ENCODE peak calls at places on chromosome 9, in four cellular contexts. M is cardiac fibroblast, F is epithelial cell of esophagus, G is mammary epithelial cell. C is an unnamed sample.

GRCh38 chr9:136947955-136948510 is 3.0 kb downstream of the C8G start:
- DNase-seq in M (peak), F (peak), G (peak), C (peak)

GRCh38 chr9:32220750-32221149 is 163.7 kb upstream of the ACO1 start:
- DNase-seq in M (no peak), F (no peak), G (no peak), C (no peak)

GRCh38 chr9:120368799-120369198 is 211.2 kb downstream of the CDK5RAP2 start:
- DNase-seq in M (no peak), F (no peak), G (no peak), C (no peak)

GRCh38 chr9:128254855-128255759 is 20.7 kb downstream of the GOLGA2 start:
- DNase-seq in M (peak), F (peak), G (no peak), C (peak)

GRCh38 chr9:20144255-20144654 is 355.4 kb upstream of the SLC24A2 start:
- DNase-seq in M (no peak), F (no peak), G (no peak), C (no peak)

GRCh38 chr9:82488702-82489578 is 500.4 kb downstream of the SPATA31D1 start:
- DNase-seq in M (peak), F (peak), G (peak), C (peak)

GRCh38 chr9:76655121-76655531 is 109.1 kb upstream of the PCA3 start:
- DNase-seq in M (peak), F (no peak), G (no peak), C (peak)

GRCh38 chr9:137674307-137675305 is 55.8 kb downstream of the EHMT1 start:
- DNase-seq in M (no peak), F (no peak), G (no peak), C (no peak)

GRCh38 chr9:214488-215448 is at the start of gene DOCK8:
- DNase-seq in M (peak), F (peak), G (peak), C (peak)

GRCh38 chr9:29312327-29312726 is 1739.0 kb upstream of the C9orf72 start:
- DNase-seq in M (no peak), F (no peak), G (no peak), C (no peak)

GRCh38 chr9:764105-764524 is 77.4 kb upstream of the DMRT1 start:
- DNase-seq in M (peak), F (peak), G (peak), C (peak)

GRCh38 chr9:8589476-8589875 is 789.9 kb upstream of the DMAC1 start:
- DNase-seq in M (no peak), F (no peak), G (no peak), C (no peak)

GRCh38 chr9:124964604-124965003 is 23.7 kb upstream of the GOLGA1 start:
- DNase-seq in M (no peak), F (no peak), G (no peak), C (no peak)

GRCh38 chr9:96135071-96135825 is 166.7 kb downstream of the HSD17B3 start:
- DNase-seq in M (peak), F (no peak), G (no peak), C (no peak)

GRCh38 chr9:18826248-18826647 is 206.8 kb downstream of the SAXO1 start:
- DNase-seq in M (no peak), F (no peak), G (no peak), C (no peak)

GRCh38 chr9:110282023-110282766 is 25.9 kb upstream of the TXN start:
- DNase-seq in M (peak), F (no peak), G (no peak), C (no peak)

GRCh38 chr9:69470186-69470977 is 145.4 kb downstream of the ENTREP1 start:
- DNase-seq in M (no peak), F (no peak), G (no peak), C (no peak)

GRCh38 chr9:104276709-104277245 is 182.7 kb downstream of the SMC2 start:
- DNase-seq in M (peak), F (peak), G (peak), C (peak)

GRCh38 chr9:78103971-78104433 is 72.4 kb upstream of the GNAQ start:
- DNase-seq in M (no peak), F (no peak), G (no peak), C (no peak)

GRCh38 chr9:38141751-38142150 is 72.7 kb upstream of the SHB start:
- DNase-seq in M (peak), F (peak), G (peak), C (peak)

GRCh38 chr9:131275332-131276106 is 791 bp downstream of the FAM78A start:
- DNase-seq in M (no peak), F (no peak), G (no peak), C (no peak)
- TF ChIP-seq CTCF in M (peak), F (no peak), G (no peak), C (no peak)

DNA sequence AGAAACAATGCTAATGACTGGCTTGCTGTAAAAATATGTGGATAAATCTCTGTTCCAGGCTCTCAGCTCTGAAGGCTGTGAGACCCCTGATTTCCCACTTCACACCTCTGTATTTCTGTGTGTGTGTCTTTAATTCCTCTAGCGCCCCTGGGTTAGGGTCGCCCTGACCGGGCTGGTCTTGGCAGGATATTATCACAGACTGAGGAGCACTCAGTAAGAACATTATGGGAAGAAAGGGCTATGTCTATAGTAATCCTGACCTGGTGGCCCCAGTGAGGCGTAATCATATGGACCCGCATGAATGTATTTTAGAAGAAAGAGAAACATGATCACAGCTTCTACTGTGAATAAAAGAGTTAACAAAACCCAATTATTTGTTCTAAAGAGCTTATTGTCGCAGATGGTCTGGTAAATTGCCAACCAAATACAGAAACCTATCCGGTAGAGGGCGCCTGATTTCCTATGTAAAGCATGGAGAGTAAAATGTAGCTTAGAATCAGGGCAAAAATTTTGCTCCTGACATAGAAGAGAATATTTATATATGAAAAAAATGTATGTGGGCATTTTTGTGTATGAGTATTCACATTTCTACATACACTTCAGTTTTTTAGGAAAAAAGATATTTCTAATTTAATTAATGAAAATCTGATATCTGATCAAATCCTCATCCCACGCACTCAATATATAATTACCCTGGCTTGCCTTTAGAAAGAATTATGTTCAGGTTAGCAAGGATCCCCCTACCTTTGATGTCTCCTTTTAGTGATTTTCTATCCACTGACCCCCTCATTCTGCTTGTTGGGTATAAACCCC is 5.8 kb upstream of the IFNA1 start:
- DNase-seq in M (peak), F (peak), G (peak), C (peak)
- TF ChIP-seq CTCF in M (peak), F (peak), G (peak), C (peak)

GRCh38 chr9:90724112-90724511 is 77.5 kb upstream of the SYK start:
- DNase-seq in M (no peak), F (no peak), G (no peak), C (no peak)

GRCh38 chr9:90727498-90727897 is 74.1 kb upstream of the SYK start:
- DNase-seq in M (no peak), F (no peak), G (no peak), C (no peak)

GRCh38 chr9:90724880-90725279 is 76.7 kb upstream of the SYK start:
- DNase-seq in M (no peak), F (no peak), G (no peak), C (no peak)

GRCh38 chr9:90729351-90729750 is 72.3 kb upstream of the SYK start:
- DNase-seq in M (no peak), F (no peak), G (no peak), C (no peak)

GRCh38 chr9:90726215-90726614 is 75.4 kb upstream of the SYK start:
- DNase-seq in M (no peak), F (no peak), G (no peak), C (no peak)
- TF ChIP-seq CTCF in M (no peak), F (no peak), G (no peak), C (no peak)

DNA sequence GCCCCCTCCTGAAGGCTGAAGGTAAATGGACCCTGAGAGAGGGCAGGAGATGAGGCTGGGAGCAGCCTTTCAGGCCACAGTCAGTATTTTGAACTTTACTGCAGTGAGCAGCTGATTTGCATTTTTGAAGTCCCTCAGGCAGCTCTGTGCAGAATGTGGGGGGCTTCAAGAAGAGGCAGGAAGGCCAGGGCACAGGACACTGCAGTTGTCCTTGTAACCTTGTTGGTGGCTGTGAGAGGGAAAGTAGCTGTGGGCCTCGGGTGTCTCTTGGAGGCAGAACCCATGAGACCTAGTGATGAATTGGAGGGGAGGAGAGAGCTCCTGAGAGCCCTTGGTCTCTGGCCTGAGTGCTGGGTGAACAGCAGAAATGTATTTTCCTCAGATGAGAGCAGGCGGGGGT is 2.6 kb downstream of the CCDC180 start:
- DNase-seq in M (no peak), F (no peak), G (no peak), C (no peak)
- TF ChIP-seq CTCF in M (no peak), F (no peak), G (no peak), C (no peak)

DNA sequence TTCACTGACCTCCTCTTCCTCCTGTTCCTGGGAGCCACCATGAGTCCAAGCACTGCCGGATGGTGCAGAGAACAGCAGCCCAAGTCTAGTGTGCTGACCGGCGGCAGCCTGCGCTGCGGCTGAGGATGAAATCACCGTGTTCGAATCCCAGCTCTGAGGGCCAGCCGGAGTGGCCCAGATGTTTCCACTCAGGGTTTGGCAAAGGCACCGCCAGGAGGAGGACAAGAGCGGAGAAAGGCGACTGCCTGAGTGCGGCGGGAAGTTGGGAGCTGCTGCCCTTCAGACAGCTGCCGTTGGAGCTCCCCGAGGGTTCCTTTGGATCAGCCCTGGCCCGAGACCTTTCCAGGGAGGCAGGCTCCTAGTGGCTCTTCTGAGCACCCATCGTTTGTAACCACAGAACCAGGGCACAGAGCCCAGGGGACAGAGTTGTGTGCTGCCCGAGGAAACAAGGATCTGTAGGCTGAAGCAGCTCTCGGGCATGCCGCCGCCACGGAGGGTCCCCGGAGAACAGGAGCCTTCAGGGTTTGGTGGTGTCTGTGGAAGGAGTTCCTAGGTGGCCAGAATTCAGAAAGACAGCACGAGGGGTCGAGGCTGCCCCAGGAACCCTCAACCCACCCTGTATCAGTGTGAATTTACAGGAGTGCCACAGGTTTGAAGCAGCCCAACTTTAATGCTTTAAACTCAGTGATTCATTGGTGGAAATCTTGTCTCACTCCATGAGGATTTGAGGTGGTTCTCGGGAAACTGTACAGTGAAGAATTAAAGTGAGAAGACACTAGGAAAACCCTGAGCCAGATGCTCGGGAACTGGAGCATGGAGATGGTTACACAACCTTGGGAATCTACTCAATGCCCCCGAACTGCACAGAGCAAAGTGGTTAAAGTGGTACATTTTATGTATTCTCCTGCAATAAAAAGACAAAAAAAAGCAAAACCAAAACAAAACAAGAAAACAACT is 115.5 kb upstream of the COL5A1 start:
- DNase-seq in M (peak), F (no peak), G (no peak), C (peak)
- TF ChIP-seq CTCF in M (peak), F (no peak), G (no peak), C (peak)

GRCh38 chr9:36865731-36866635 is 168.1 kb downstream of the PAX5 start:
- DNase-seq in M (no peak), F (no peak), G (no peak), C (no peak)

GRCh38 chr9:36861528-36862205 is 172.4 kb downstream of the PAX5 start:
- DNase-seq in M (no peak), F (no peak), G (no peak), C (no peak)

GRCh38 chr9:36864491-36865410 is 169.3 kb downstream of the PAX5 start:
- DNase-seq in M (no peak), F (no peak), G (no peak), C (no peak)

GRCh38 chr9:36858805-36859375 is 175.2 kb downstream of the PAX5 start:
- DNase-seq in M (no peak), F (peak), G (no peak), C (no peak)

GRCh38 chr9:36862206-36863145 is 171.6 kb downstream of the PAX5 start:
- DNase-seq in M (peak), F (peak), G (peak), C (peak)
- TF ChIP-seq CTCF in M (peak), F (peak), G (peak), C (peak)

GRCh38 chr9:121887553-121888437 is 205.3 kb downstream of the TTLL11 start:
- DNase-seq in M (no peak), F (no peak), G (no peak), C (no peak)

GRCh38 chr9:121885345-121885901 is 207.7 kb downstream of the TTLL11 start:
- DNase-seq in M (no peak), F (no peak), G (no peak), C (no peak)

GRCh38 chr9:121888438-121888775 is 204.7 kb downstream of the TTLL11 start:
- DNase-seq in M (peak), F (peak), G (no peak), C (peak)

GRCh38 chr9:121884057-121884512 is 209.0 kb downstream of the TTLL11 start:
- DNase-seq in M (no peak), F (no peak), G (no peak), C (no peak)

GRCh38 chr9:121886759-121887485 is 206.2 kb downstream of the TTLL11 start:
- DNase-seq in M (no peak), F (no peak), G (no peak), C (peak)
- TF ChIP-seq CTCF in M (no peak), F (no peak), G (no peak), C (no peak)

GRCh38 chr9:2229109-2229733 is 214.1 kb downstream of the SMARCA2 start:
- DNase-seq in M (no peak), F (peak), G (peak), C (no peak)

GRCh38 chr9:2228132-2228531 is 213.0 kb downstream of the SMARCA2 start:
- DNase-seq in M (peak), F (no peak), G (no peak), C (no peak)

GRCh38 chr9:2231831-2232230 is 216.7 kb downstream of the SMARCA2 start:
- DNase-seq in M (peak), F (no peak), G (peak), C (peak)

GRCh38 chr9:2228641-2229040 is 213.5 kb downstream of the SMARCA2 start:
- DNase-seq in M (no peak), F (no peak), G (no peak), C (no peak)

GRCh38 chr9:2230362-2230761 is 215.2 kb downstream of the SMARCA2 start:
- DNase-seq in M (no peak), F (peak), G (peak), C (no peak)
- TF ChIP-seq CTCF in M (no peak), F (peak), G (no peak), C (no peak)

C was measured in fibroblast of pulmonary artery.